ENCODE peak calls at places on chromosomes 11 and 22, in nine cellular contexts. One of them, this sample, is unnamed.

GRCh38 chr22:46220921-46221320 is 29.2 kb downstream of the CDPF1 start:
- DNase-seq in PC-3: no peak
- DNase-seq in gastrocnemius medialis: no peak
- DNase-seq in heart right ventricle: no peak
- DNase-seq in neural progenitor cell: no peak
- DNase-seq in uterus: no peak
- DNase-seq in kidney: no peak
- DNase-seq in CD8-positive, alpha-beta T cell: no peak
- DNase-seq in AG10803: no peak
- DNase-seq in this sample: no peak

GRCh38 chr22:22745225-22746060 is 101.0 kb downstream of the GGTLC2 start:
- DNase-seq in kidney: no peak
- DNase-seq in uterus: no peak
- DNase-seq in neural progenitor cell: peak
- DNase-seq in gastrocnemius medialis: no peak
- DNase-seq in PC-3: peak
- DNase-seq in AG10803: peak
- DNase-seq in heart right ventricle: no peak
- DNase-seq in CD8-positive, alpha-beta T cell: peak
- DNase-seq in this sample: no peak

GRCh38 chr22:39277135-39277607 is 32.4 kb upstream of the PDGFB start:
- DNase-seq in AG10803: peak
- DNase-seq in neural progenitor cell: no peak
- DNase-seq in uterus: no peak
- DNase-seq in PC-3: peak
- DNase-seq in heart right ventricle: no peak
- DNase-seq in kidney: no peak
- DNase-seq in gastrocnemius medialis: peak
- DNase-seq in CD8-positive, alpha-beta T cell: no peak
- DNase-seq in this sample: no peak

GRCh38 chr22:37538590-37539357 is 19.6 kb upstream of the CARD10 start:
- DNase-seq in AG10803: peak
- DNase-seq in heart right ventricle: peak
- DNase-seq in gastrocnemius medialis: peak
- DNase-seq in neural progenitor cell: peak
- DNase-seq in CD8-positive, alpha-beta T cell: peak
- DNase-seq in uterus: peak
- DNase-seq in kidney: peak
- DNase-seq in PC-3: peak
- DNase-seq in this sample: peak

GRCh38 chr11:123166095-123166559 is 28.9 kb downstream of the CLMP start:
- DNase-seq in AG10803: peak
- DNase-seq in CD8-positive, alpha-beta T cell: no peak
- DNase-seq in heart right ventricle: peak
- DNase-seq in neural progenitor cell: peak
- DNase-seq in uterus: peak
- DNase-seq in gastrocnemius medialis: no peak
- DNase-seq in kidney: peak
- DNase-seq in PC-3: peak
- DNase-seq in this sample: no peak

GRCh38 chr11:120054753-120055045 is 83.2 kb downstream of the TRIM29 start:
- DNase-seq in neural progenitor cell: no peak
- DNase-seq in heart right ventricle: no peak
- DNase-seq in gastrocnemius medialis: no peak
- DNase-seq in kidney: no peak
- DNase-seq in uterus: no peak
- DNase-seq in PC-3: no peak
- DNase-seq in AG10803: no peak
- DNase-seq in CD8-positive, alpha-beta T cell: no peak
- DNase-seq in this sample: no peak

GRCh38 chr11:61778920-61779650 is 13.3 kb downstream of the TMEM258 start:
- DNase-seq in uterus: no peak
- DNase-seq in heart right ventricle: no peak
- DNase-seq in gastrocnemius medialis: no peak
- DNase-seq in PC-3: no peak
- DNase-seq in CD8-positive, alpha-beta T cell: no peak
- DNase-seq in AG10803: no peak
- DNase-seq in kidney: peak
- DNase-seq in neural progenitor cell: no peak
- DNase-seq in this sample: no peak

GRCh38 chr11:33377100-33377851 is 120.1 kb downstream of the HIPK3 start:
- DNase-seq in heart right ventricle: no peak
- DNase-seq in kidney: no peak
- DNase-seq in uterus: no peak
- DNase-seq in PC-3: no peak
- DNase-seq in CD8-positive, alpha-beta T cell: no peak
- DNase-seq in neural progenitor cell: peak
- DNase-seq in AG10803: peak
- DNase-seq in gastrocnemius medialis: no peak
- DNase-seq in this sample: no peak

GRCh38 chr11:63667993-63668392 is 3.2 kb downstream of the ATL3 start:
- DNase-seq in PC-3: peak
- DNase-seq in CD8-positive, alpha-beta T cell: no peak
- DNase-seq in neural progenitor cell: no peak
- DNase-seq in heart right ventricle: no peak
- DNase-seq in gastrocnemius medialis: no peak
- DNase-seq in kidney: no peak
- DNase-seq in AG10803: peak
- DNase-seq in uterus: no peak
- DNase-seq in this sample: peak

GRCh38 chr11:103581680-103582265 is 454.7 kb upstream of the DDI1 start:
- DNase-seq in kidney: no peak
- DNase-seq in gastrocnemius medialis: no peak
- DNase-seq in PC-3: no peak
- DNase-seq in uterus: no peak
- DNase-seq in AG10803: no peak
- DNase-seq in neural progenitor cell: peak
- DNase-seq in heart right ventricle: no peak
- DNase-seq in CD8-positive, alpha-beta T cell: no peak
- DNase-seq in this sample: no peak

GRCh38 chr22:46319319-46319718 is 16.2 kb upstream of the TRMU start:
- DNase-seq in AG10803: no peak
- DNase-seq in heart right ventricle: no peak
- DNase-seq in uterus: no peak
- DNase-seq in neural progenitor cell: no peak
- DNase-seq in kidney: no peak
- DNase-seq in gastrocnemius medialis: no peak
- DNase-seq in PC-3: no peak
- DNase-seq in CD8-positive, alpha-beta T cell: no peak
- DNase-seq in this sample: no peak

GRCh38 chr22:29396126-29396525 is 7.8 kb upstream of the AP1B1 start:
- DNase-seq in gastrocnemius medialis: no peak
- DNase-seq in CD8-positive, alpha-beta T cell: no peak
- DNase-seq in AG10803: no peak
- DNase-seq in kidney: no peak
- DNase-seq in heart right ventricle: no peak
- DNase-seq in PC-3: no peak
- DNase-seq in uterus: no peak
- DNase-seq in neural progenitor cell: no peak
- DNase-seq in this sample: no peak

GRCh38 chr11:111403021-111403725 is 24.1 kb upstream of the POU2AF1 start:
- DNase-seq in CD8-positive, alpha-beta T cell: no peak
- DNase-seq in PC-3: no peak
- DNase-seq in uterus: no peak
- DNase-seq in kidney: no peak
- DNase-seq in neural progenitor cell: no peak
- DNase-seq in AG10803: no peak
- DNase-seq in heart right ventricle: no peak
- DNase-seq in gastrocnemius medialis: no peak
- DNase-seq in this sample: no peak

GRCh38 chr11:61555051-61555969 is 25.6 kb downstream of the SYT7 start:
- DNase-seq in AG10803: no peak
- DNase-seq in gastrocnemius medialis: no peak
- DNase-seq in heart right ventricle: no peak
- DNase-seq in neural progenitor cell: peak
- DNase-seq in PC-3: peak
- DNase-seq in kidney: no peak
- DNase-seq in uterus: no peak
- DNase-seq in CD8-positive, alpha-beta T cell: no peak
- DNase-seq in this sample: no peak

GRCh38 chr11:2771758-2772466 is 72.1 kb upstream of the KCNQ1OT1 start:
- DNase-seq in kidney: peak
- DNase-seq in uterus: no peak
- DNase-seq in heart right ventricle: peak
- DNase-seq in gastrocnemius medialis: no peak
- DNase-seq in neural progenitor cell: no peak
- DNase-seq in CD8-positive, alpha-beta T cell: no peak
- DNase-seq in PC-3: no peak
- DNase-seq in AG10803: no peak
- DNase-seq in this sample: no peak

GRCh38 chr11:94694309-94695060 is 73.7 kb upstream of the AMOTL1 start:
- DNase-seq in kidney: no peak
- DNase-seq in AG10803: no peak
- DNase-seq in uterus: no peak
- DNase-seq in neural progenitor cell: no peak
- DNase-seq in gastrocnemius medialis: peak
- DNase-seq in heart right ventricle: peak
- DNase-seq in CD8-positive, alpha-beta T cell: no peak
- DNase-seq in PC-3: no peak
- DNase-seq in this sample: no peak

GRCh38 chr11:17722000-17722643 is 2.8 kb downstream of the MYOD1 start:
- DNase-seq in AG10803: no peak
- DNase-seq in neural progenitor cell: peak
- DNase-seq in uterus: no peak
- DNase-seq in CD8-positive, alpha-beta T cell: no peak
- DNase-seq in kidney: no peak
- DNase-seq in PC-3: peak
- DNase-seq in heart right ventricle: no peak
- DNase-seq in gastrocnemius medialis: peak
- DNase-seq in this sample: no peak
- TF ChIP-seq CTCF in AG10803: peak
- TF ChIP-seq CTCF in neural progenitor cell: peak
- TF ChIP-seq CTCF in uterus: no peak
- TF ChIP-seq CTCF in CD8-positive, alpha-beta T cell: no peak
- TF ChIP-seq CTCF in kidney: no peak
- TF ChIP-seq CTCF in PC-3: peak
- TF ChIP-seq CTCF in heart right ventricle: peak
- TF ChIP-seq CTCF in gastrocnemius medialis: peak
- TF ChIP-seq CTCF in this sample: peak

DNA sequence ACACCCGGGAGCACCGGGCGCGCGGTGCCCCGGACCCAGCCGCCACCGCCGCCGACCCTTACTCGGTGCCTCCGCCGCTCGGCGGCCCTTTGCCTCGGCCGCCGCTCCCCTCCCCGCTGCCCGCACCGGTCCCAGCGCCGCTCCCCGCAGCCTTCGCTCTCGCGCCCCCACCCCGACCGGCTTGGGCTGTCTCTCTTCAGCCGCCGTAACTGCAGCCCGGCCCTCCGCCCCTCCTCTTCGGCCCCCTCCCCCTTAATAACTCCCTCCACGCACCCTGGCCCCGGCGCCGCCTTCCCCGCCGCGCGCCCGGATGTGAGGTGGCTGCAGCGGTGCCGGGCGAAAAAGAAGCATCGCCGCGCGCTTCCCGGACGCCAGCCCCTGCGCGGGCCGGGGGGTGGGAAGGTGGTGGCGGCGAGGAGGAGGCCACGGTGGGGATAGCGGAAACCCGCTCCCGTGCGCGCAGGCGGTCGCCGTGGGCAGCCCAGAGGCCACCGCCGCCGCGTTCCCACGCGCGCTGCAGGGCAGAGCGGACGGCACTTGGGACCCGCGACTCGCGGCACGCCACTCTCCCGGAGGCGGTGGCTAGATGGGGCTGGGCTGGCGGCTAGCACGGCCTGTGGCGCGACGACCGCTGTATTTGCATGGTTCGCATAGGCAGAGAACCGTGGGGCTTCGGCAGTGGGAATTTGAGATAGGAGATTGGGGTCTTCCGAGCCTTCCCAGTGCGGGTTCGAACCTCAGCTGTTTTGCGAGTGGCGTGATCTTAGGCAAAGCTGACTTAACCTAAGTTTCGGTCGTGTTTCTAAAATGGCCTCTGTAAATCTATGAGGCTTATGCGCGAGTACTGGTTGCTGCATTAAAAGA is at the start of gene EIF4ENIF1:
- DNase-seq in neural progenitor cell: peak
- DNase-seq in AG10803: peak
- DNase-seq in CD8-positive, alpha-beta T cell: peak
- DNase-seq in heart right ventricle: peak
- DNase-seq in gastrocnemius medialis: peak
- DNase-seq in kidney: peak
- DNase-seq in uterus: peak
- DNase-seq in PC-3: peak
- DNase-seq in this sample: peak
- TF ChIP-seq CTCF in neural progenitor cell: no peak
- TF ChIP-seq CTCF in AG10803: no peak
- TF ChIP-seq CTCF in CD8-positive, alpha-beta T cell: no peak
- TF ChIP-seq CTCF in heart right ventricle: no peak
- TF ChIP-seq CTCF in gastrocnemius medialis: peak
- TF ChIP-seq CTCF in kidney: no peak
- TF ChIP-seq CTCF in uterus: peak
- TF ChIP-seq CTCF in PC-3: no peak
- TF ChIP-seq CTCF in this sample: no peak

DNA sequence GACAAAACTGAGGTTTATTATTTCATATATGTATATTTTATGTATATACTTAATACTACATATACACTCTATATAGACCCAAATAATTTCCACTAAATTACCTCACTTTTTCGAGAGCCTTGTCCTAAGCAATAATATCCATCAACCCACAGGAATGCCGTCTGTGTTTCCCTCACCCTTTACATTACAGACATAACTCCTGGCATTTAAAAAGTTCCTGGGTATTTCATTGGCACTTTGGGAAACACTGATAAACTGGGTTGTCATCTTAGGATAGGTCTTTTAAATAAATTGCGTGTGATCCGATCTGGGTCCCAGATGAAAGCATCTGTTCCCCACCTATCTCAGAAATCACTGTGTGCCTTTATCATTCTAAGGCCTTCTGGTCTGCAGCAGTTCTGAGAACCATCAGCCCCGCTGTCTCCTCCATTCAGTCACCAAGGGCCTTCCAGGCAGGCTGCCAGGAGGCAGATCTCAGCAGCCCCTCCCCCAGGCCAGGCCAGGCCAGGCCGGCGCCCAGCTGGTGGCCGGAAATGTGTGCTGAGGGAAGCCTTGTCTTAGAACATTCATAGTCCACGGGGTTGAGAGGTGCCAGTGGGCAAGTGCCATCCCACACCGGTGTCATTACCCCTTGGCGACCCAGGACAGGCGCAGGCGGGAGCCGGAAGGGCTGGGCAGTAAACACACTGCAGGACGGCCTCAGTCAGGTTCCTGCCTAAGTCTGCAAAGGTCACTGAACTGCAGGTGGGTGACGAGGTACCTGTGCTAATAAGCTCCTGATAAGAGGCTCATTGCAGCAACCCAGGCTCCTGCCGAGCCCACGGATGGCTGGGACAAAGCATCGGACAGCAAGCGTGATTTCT is 3.3 kb downstream of the FGF19 start:
- DNase-seq in gastrocnemius medialis: no peak
- DNase-seq in uterus: no peak
- DNase-seq in neural progenitor cell: peak
- DNase-seq in AG10803: peak
- DNase-seq in heart right ventricle: peak
- DNase-seq in kidney: peak
- DNase-seq in CD8-positive, alpha-beta T cell: no peak
- DNase-seq in PC-3: peak
- DNase-seq in this sample: no peak
- TF ChIP-seq CTCF in gastrocnemius medialis: no peak
- TF ChIP-seq CTCF in uterus: no peak
- TF ChIP-seq CTCF in neural progenitor cell: no peak
- TF ChIP-seq CTCF in AG10803: no peak
- TF ChIP-seq CTCF in heart right ventricle: no peak
- TF ChIP-seq CTCF in kidney: no peak
- TF ChIP-seq CTCF in CD8-positive, alpha-beta T cell: no peak
- TF ChIP-seq CTCF in PC-3: no peak
- TF ChIP-seq CTCF in this sample: no peak

GRCh38 chr11:12189543-12190235 is 79.3 kb downstream of the MICAL2 start:
- DNase-seq in gastrocnemius medialis: no peak
- DNase-seq in kidney: no peak
- DNase-seq in neural progenitor cell: no peak
- DNase-seq in uterus: no peak
- DNase-seq in CD8-positive, alpha-beta T cell: no peak
- DNase-seq in heart right ventricle: no peak
- DNase-seq in PC-3: no peak
- DNase-seq in AG10803: no peak
- DNase-seq in this sample: no peak
- TF ChIP-seq CTCF in gastrocnemius medialis: no peak
- TF ChIP-seq CTCF in kidney: no peak
- TF ChIP-seq CTCF in neural progenitor cell: no peak
- TF ChIP-seq CTCF in uterus: no peak
- TF ChIP-seq CTCF in CD8-positive, alpha-beta T cell: no peak
- TF ChIP-seq CTCF in heart right ventricle: no peak
- TF ChIP-seq CTCF in PC-3: no peak
- TF ChIP-seq CTCF in AG10803: no peak
- TF ChIP-seq CTCF in this sample: no peak

This sample was measured in HFF-Myc.